ENCODE peak calls at places on chromosomes 7 and 10, in six cellular contexts. C is upper lobe of right lung, J is AML-193, N is DMS53, V is mucosa of gallbladder, Y is AG08395. R is an unnamed sample.

GRCh38 chr10:110163192-110163773 is 44.1 kb upstream of the MXI1 start:
- DNase-seq in V (no peak), J (no peak), N (no peak), Y (no peak), C (no peak), R (no peak)

GRCh38 chr7:74058486-74058885 is 25.1 kb upstream of the LIMK1 start:
- DNase-seq in N (no peak), J (no peak), V (no peak), Y (no peak), C (peak; percentile 37), R (peak; percentile 32)

GRCh38 chr10:117094856-117095255 is 43.2 kb downstream of the VAX1 start:
- DNase-seq in C (no peak), Y (no peak), V (no peak), J (no peak), N (no peak), R (no peak)

GRCh38 chr7:84049034-84049433 is 145.6 kb downstream of the SEMA3A start:
- DNase-seq in C (no peak), N (no peak), J (no peak), V (no peak), Y (no peak), R (no peak)

GRCh38 chr10:133088524-133089460 is 1.1 kb downstream of the ADGRA1 start:
- DNase-seq in V (no peak), Y (no peak), J (no peak), C (no peak), N (no peak), R (no peak)

GRCh38 chr10:122510736-122511135 is 49.4 kb downstream of the HTRA1 start:
- DNase-seq in N (no peak), C (no peak), Y (no peak), V (no peak), J (no peak), R (no peak)

GRCh38 chr10:98419456-98420261 is 4.7 kb upstream of the PYROXD2 start:
- DNase-seq in Y (no peak), V (no peak), J (no peak), N (no peak), C (no peak), R (no peak)

GRCh38 chr7:129122086-129122750 is 22.3 kb upstream of the TSPAN33 start:
- DNase-seq in Y (no peak), J (no peak), N (no peak), V (no peak), C (no peak), R (no peak)

GRCh38 chr7:122847871-122848473 is 38.3 kb downstream of the CADPS2 start:
- DNase-seq in J (no peak), Y (no peak), N (no peak), V (no peak), C (no peak), R (no peak)

GRCh38 chr7:66250711-66251110 is 45.6 kb downstream of the TPST1 start:
- DNase-seq in N (no peak), Y (no peak), C (no peak), J (no peak), V (no peak), R (no peak)

GRCh38 chr7:108235451-108236061 is 105.4 kb upstream of the LAMB4 start:
- DNase-seq in J (no peak), C (no peak), V (no peak), N (peak; percentile 24), Y (peak; percentile 17), R (no peak)

GRCh38 chr10:72564596-72564995 is 61.3 kb downstream of the MICU1 start:
- DNase-seq in V (no peak), Y (peak; percentile 86), C (no peak), N (no peak), J (no peak), R (no peak)

GRCh38 chr7:2195403-2196246 is 37.1 kb downstream of the MAD1L1 start:
- DNase-seq in C (peak; percentile 45), N (no peak), V (no peak), Y (no peak), J (no peak), R (no peak)

R was measured in chondrocyte.